ENCODE peak calls at places on chromosome 16, in five cellular contexts. One of them, this sample, is unnamed.

GRCh38 chr16:87854053-87854906 is 15.0 kb downstream of the SLC7A5 start:
- DNase-seq in mesenchymal stem cell: no peak
- DNase-seq in IMR-90: no peak
- DNase-seq in mesendoderm: no peak
- DNase-seq in neuronal stem cell: no peak
- DNase-seq in this sample: no peak

GRCh38 chr16:17070882-17071592 is 399.7 kb downstream of the XYLT1 start:
- DNase-seq in mesenchymal stem cell: no peak
- DNase-seq in IMR-90: no peak
- DNase-seq in mesendoderm: peak; percentile 48
- DNase-seq in neuronal stem cell: peak; percentile 47
- DNase-seq in this sample: peak; percentile 53

GRCh38 chr16:49608801-49609200 is 235.2 kb downstream of the C16orf78 start:
- DNase-seq in IMR-90: peak; percentile 61
- DNase-seq in neuronal stem cell: no peak
- DNase-seq in mesendoderm: peak; percentile 78
- DNase-seq in mesenchymal stem cell: peak; percentile 65
- DNase-seq in this sample: no peak

GRCh38 chr16:88393034-88393433 is 10.3 kb downstream of the ZNF469 start:
- DNase-seq in IMR-90: no peak
- DNase-seq in mesenchymal stem cell: no peak
- DNase-seq in neuronal stem cell: no peak
- DNase-seq in mesendoderm: no peak
- DNase-seq in this sample: no peak

GRCh38 chr16:81937305-81938038 is 73.8 kb downstream of the SDR42E1 start:
- DNase-seq in mesendoderm: peak; percentile 34
- DNase-seq in neuronal stem cell: no peak
- DNase-seq in IMR-90: no peak
- DNase-seq in mesenchymal stem cell: no peak
- DNase-seq in this sample: peak; percentile 9

GRCh38 chr16:83400234-83400633 is 407.5 kb upstream of the HSBP1 start:
- DNase-seq in IMR-90: no peak
- DNase-seq in mesenchymal stem cell: no peak
- DNase-seq in mesendoderm: peak; percentile 46
- DNase-seq in neuronal stem cell: no peak
- DNase-seq in this sample: no peak

GRCh38 chr16:84382396-84382795 is 14.1 kb downstream of the ATP2C2 start:
- DNase-seq in neuronal stem cell: no peak
- DNase-seq in IMR-90: no peak
- DNase-seq in mesenchymal stem cell: no peak
- DNase-seq in mesendoderm: no peak
- DNase-seq in this sample: no peak

GRCh38 chr16:66416136-66416535 is 11.0 kb upstream of the BEAN1 start:
- DNase-seq in mesenchymal stem cell: no peak
- DNase-seq in neuronal stem cell: no peak
- DNase-seq in IMR-90: no peak
- DNase-seq in mesendoderm: no peak
- DNase-seq in this sample: peak; percentile 41

GRCh38 chr16:23254338-23254737 is 47.8 kb upstream of the SCNN1B start:
- DNase-seq in mesendoderm: peak; percentile 14
- DNase-seq in mesenchymal stem cell: no peak
- DNase-seq in IMR-90: peak; percentile 48
- DNase-seq in neuronal stem cell: no peak
- DNase-seq in this sample: peak; percentile 43

GRCh38 chr16:66459878-66460277 is 32.8 kb downstream of the BEAN1 start:
- DNase-seq in neuronal stem cell: no peak
- DNase-seq in mesenchymal stem cell: no peak
- DNase-seq in IMR-90: no peak
- DNase-seq in mesendoderm: peak; percentile 69
- DNase-seq in this sample: no peak

GRCh38 chr16:55508941-55509920 is at the start of gene LPCAT2:
- DNase-seq in mesenchymal stem cell: peak; percentile 88
- DNase-seq in neuronal stem cell: peak; percentile 76
- DNase-seq in mesendoderm: peak; percentile 96
- DNase-seq in IMR-90: peak; percentile 84
- DNase-seq in this sample: peak; percentile 98

GRCh38 chr16:80968386-80969113 is 38.1 kb downstream of the CMC2 start:
- DNase-seq in mesenchymal stem cell: no peak
- DNase-seq in neuronal stem cell: no peak
- DNase-seq in mesendoderm: no peak
- DNase-seq in IMR-90: peak; percentile 68
- DNase-seq in this sample: no peak

GRCh38 chr16:60945225-60945624 is 1091.0 kb downstream of the CDH8 start:
- DNase-seq in mesendoderm: peak; percentile 83
- DNase-seq in neuronal stem cell: peak; percentile 55
- DNase-seq in mesenchymal stem cell: no peak
- DNase-seq in IMR-90: no peak
- DNase-seq in this sample: no peak

GRCh38 chr16:1333149-1333812 is at the start of gene BAIAP3:
- DNase-seq in neuronal stem cell: no peak
- DNase-seq in mesenchymal stem cell: peak; percentile 44
- DNase-seq in mesendoderm: peak; percentile 40
- DNase-seq in IMR-90: no peak
- DNase-seq in this sample: peak; percentile 45

GRCh38 chr16:28823291-28823718 is 506 bp downstream of the ATXN2L start:
- DNase-seq in neuronal stem cell: no peak
- DNase-seq in mesendoderm: no peak
- DNase-seq in IMR-90: no peak
- DNase-seq in mesenchymal stem cell: no peak
- DNase-seq in this sample: no peak

GRCh38 chr16:3098459-3099394 is at the start of gene ZSCAN10:
- DNase-seq in mesenchymal stem cell: no peak
- DNase-seq in neuronal stem cell: no peak
- DNase-seq in IMR-90: no peak
- DNase-seq in mesendoderm: peak; percentile 89
- DNase-seq in this sample: no peak

GRCh38 chr16:53692146-53692545 is 11.5 kb downstream of the RPGRIP1L start:
- DNase-seq in mesenchymal stem cell: peak; percentile 38
- DNase-seq in mesendoderm: peak; percentile 55
- DNase-seq in IMR-90: no peak
- DNase-seq in neuronal stem cell: no peak
- DNase-seq in this sample: peak; percentile 53

GRCh38 chr16:31409433-31409832 is 16.3 kb downstream of the ITGAD start:
- DNase-seq in mesenchymal stem cell: peak; percentile 12
- DNase-seq in mesendoderm: no peak
- DNase-seq in IMR-90: peak; percentile 66
- DNase-seq in neuronal stem cell: no peak
- DNase-seq in this sample: peak; percentile 89

GRCh38 chr16:85579883-85580607 is 33.1 kb upstream of the GSE1 start:
- DNase-seq in mesenchymal stem cell: peak; percentile 74
- DNase-seq in mesendoderm: no peak
- DNase-seq in neuronal stem cell: no peak
- DNase-seq in IMR-90: no peak
- DNase-seq in this sample: no peak

GRCh38 chr16:85579199-85579598 is 33.9 kb upstream of the GSE1 start:
- DNase-seq in mesendoderm: peak; percentile 75
- DNase-seq in neuronal stem cell: peak; percentile 79
- DNase-seq in mesenchymal stem cell: no peak
- DNase-seq in IMR-90: no peak
- DNase-seq in this sample: no peak

GRCh38 chr16:85578599-85578948 is 34.5 kb upstream of the GSE1 start:
- DNase-seq in IMR-90: no peak
- DNase-seq in mesendoderm: no peak
- DNase-seq in mesenchymal stem cell: no peak
- DNase-seq in neuronal stem cell: no peak
- DNase-seq in this sample: no peak

GRCh38 chr16:85582177-85582888 is 30.8 kb upstream of the GSE1 start:
- DNase-seq in mesendoderm: no peak
- DNase-seq in IMR-90: no peak
- DNase-seq in neuronal stem cell: no peak
- DNase-seq in mesenchymal stem cell: no peak
- DNase-seq in this sample: no peak

DNA sequence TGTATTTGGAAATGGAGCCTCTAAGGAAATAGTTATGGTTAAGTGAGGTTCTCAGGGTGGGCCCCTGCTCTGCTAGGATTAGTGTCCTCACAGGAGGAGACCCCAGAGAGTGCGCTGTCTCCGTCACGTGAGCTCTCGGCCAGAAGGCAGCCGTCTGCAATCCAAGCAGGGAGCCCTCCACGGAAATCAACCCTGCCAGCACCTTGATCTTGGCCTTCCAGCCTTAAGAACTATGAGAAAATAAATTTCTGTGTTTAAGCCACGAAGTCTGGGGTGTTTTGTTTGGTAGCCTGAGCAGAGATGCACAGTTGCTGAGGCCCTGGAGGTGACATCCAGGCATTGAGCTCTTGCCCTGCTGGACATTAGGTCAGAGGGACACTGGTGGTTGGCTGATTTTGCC is 32.4 kb upstream of the GSE1 start:
- DNase-seq in IMR-90: no peak
- DNase-seq in mesenchymal stem cell: no peak
- DNase-seq in mesendoderm: no peak
- DNase-seq in neuronal stem cell: no peak
- DNase-seq in this sample: no peak
- H3K4ac ChIP-seq in IMR-90: no peak overlapping the region
- H3K4ac ChIP-seq in mesenchymal stem cell: no peak overlapping the region
- H3K4ac ChIP-seq in mesendoderm: no peak overlapping the region
- H3K4ac ChIP-seq in neuronal stem cell: no peak overlapping the region
- H3K4ac ChIP-seq in this sample: no peak overlapping the region

GRCh38 chr16:86819523-86819887 is 241.2 kb downstream of the FOXL1 start:
- DNase-seq in mesendoderm: peak; percentile 40
- DNase-seq in IMR-90: no peak
- DNase-seq in neuronal stem cell: no peak
- DNase-seq in mesenchymal stem cell: no peak
- DNase-seq in this sample: no peak
- H3K27ac ChIP-seq in mesendoderm: no peak overlapping the region
- H3K27ac ChIP-seq in IMR-90: no peak overlapping the region
- H3K27ac ChIP-seq in neuronal stem cell: no peak overlapping the region
- H3K27ac ChIP-seq in mesenchymal stem cell: no peak overlapping the region
- H3K27ac ChIP-seq in this sample: no peak overlapping the region

DNA sequence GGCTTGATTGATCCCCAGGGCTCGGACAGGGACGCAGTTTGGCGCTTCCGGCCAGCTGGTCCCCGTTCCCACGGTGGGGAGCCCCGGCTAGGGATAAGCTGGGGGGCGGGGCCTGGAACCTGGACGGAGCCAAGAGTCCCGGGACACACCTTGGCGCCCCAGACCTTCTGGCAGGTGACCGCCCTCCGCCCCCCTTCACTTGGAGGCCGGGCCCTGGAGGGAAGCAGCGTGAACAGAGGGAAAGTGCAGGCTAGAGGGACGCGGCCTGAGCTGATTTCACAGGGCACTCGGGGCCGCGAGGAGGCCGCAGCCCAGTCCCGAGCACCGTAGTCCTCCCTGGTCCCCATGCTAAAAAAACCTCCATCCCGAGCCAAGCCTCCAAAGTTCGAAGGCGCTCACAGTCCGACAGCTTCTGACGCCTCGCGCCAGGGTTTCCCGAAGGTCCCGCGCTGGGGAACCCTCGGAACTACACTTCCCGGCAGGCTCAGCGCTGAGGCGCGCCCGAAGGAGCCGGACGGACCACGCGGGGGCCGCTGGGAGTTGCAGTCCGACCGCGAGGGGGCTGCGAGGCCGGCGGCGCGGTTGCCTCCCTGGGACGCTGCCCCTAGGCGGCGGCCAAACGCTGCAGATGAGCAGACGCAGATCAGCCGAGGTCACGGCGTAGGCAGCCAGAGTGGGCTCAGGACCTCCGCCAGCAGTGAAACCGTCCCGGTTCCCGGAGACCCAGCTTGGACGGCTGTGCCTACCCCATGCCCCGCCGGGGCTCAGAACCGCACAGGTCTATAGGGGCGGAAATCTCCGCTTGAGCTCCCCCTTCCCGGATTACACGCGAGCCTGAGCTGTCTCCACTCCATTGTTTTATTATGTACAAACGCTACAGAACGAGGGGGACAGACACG is at the start of gene TBX6:
- DNase-seq in mesenchymal stem cell: peak; percentile 93
- DNase-seq in neuronal stem cell: peak; percentile 93
- DNase-seq in IMR-90: peak; percentile 81
- DNase-seq in mesendoderm: peak; percentile 96
- DNase-seq in this sample: peak; percentile 98
- H2BK5ac ChIP-seq in mesenchymal stem cell: no peak within 1 kb of the TSS
- H2BK5ac ChIP-seq in neuronal stem cell: peak within 1 kb of the TSS; percentile 78
- H2BK5ac ChIP-seq in IMR-90: no peak within 1 kb of the TSS
- H2BK5ac ChIP-seq in mesendoderm: peak within 1 kb of the TSS; percentile 63
- H2BK5ac ChIP-seq in this sample: peak within 1 kb of the TSS; percentile 52

DNA sequence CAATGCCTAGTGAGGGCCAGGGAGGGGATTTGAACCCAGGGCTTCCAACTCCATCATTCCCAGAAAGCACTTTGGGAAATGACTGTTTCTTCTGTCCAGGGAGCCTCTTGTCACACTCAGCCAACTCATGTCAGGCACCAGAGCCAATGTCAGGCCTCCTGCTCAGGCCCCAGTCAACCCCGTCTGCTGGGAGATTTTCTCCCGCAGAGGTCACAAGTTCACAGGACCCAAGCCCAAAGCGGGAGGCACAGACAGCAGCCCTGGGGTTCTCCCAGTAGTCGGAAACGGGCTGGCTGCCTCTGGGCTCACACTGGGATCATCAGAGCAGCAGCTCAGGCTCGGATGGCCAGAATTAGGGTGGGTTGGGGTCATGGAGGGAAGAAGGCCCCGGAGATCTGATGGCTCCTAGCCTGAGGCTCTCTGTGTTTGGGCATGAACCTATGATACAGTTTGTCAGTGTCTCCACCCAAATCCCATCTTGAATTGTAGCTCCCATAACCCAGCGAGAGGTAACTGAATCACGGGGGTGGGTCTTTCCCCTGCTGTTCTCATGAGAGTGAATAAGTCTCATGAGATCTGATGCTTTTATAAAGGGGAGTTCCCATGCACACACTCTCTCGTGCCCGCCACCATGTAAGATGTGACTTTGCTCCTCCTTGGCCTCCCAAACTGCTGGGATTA is 255.5 kb downstream of the PARN start:
- DNase-seq in neuronal stem cell: no peak
- DNase-seq in IMR-90: no peak
- DNase-seq in mesenchymal stem cell: no peak
- DNase-seq in mesendoderm: no peak
- DNase-seq in this sample: peak; percentile 70
- H3K4ac ChIP-seq in neuronal stem cell: peak overlapping the region; percentile 43
- H3K4ac ChIP-seq in IMR-90: peak overlapping the region; percentile 4
- H3K4ac ChIP-seq in mesenchymal stem cell: no peak overlapping the region
- H3K4ac ChIP-seq in mesendoderm: no peak overlapping the region
- H3K4ac ChIP-seq in this sample: no peak overlapping the region